ENCODE peak calls at places on chromosomes 12 and 14, in six cellular contexts. One of them, this sample, is unnamed.
A peak's percentile ranks its signal among the peaks of the same experiment; 100 is the strongest.

GRCh38 chr12:105275997-105276760 is 40.2 kb upstream of the APPL2 start:
- DNase-seq in A549: no peak
- DNase-seq in GM06990: no peak
- DNase-seq in fibroblast of lung: no peak
- DNase-seq in cardiac fibroblast: no peak
- DNase-seq in IMR-90: no peak
- DNase-seq in this sample: no peak

GRCh38 chr14:75561013-75561432 is 17.4 kb upstream of the FLVCR2 start:
- DNase-seq in A549: peak; percentile 90
- DNase-seq in GM06990: no peak
- DNase-seq in fibroblast of lung: peak; percentile 71
- DNase-seq in cardiac fibroblast: peak; percentile 84
- DNase-seq in IMR-90: peak; percentile 67
- DNase-seq in this sample: peak; percentile 21

GRCh38 chr14:68784995-68785816 is 7.7 kb downstream of the ZFP36L1 start:
- DNase-seq in A549: peak; percentile 76
- DNase-seq in GM06990: no peak
- DNase-seq in fibroblast of lung: peak; percentile 26
- DNase-seq in cardiac fibroblast: peak; percentile 85
- DNase-seq in IMR-90: peak; percentile 86
- DNase-seq in this sample: no peak

GRCh38 chr14:56482306-56482705 is 97.3 kb upstream of the TMEM260 start:
- DNase-seq in A549: peak; percentile 17
- DNase-seq in GM06990: no peak
- DNase-seq in fibroblast of lung: peak; percentile 14
- DNase-seq in cardiac fibroblast: peak; percentile 41
- DNase-seq in IMR-90: peak; percentile 9
- DNase-seq in this sample: no peak

GRCh38 chr12:96719671-96720362 is 187.2 kb upstream of the NEDD1 start:
- DNase-seq in A549: no peak
- DNase-seq in GM06990: peak; percentile 54
- DNase-seq in fibroblast of lung: peak; percentile 67
- DNase-seq in cardiac fibroblast: peak; percentile 26
- DNase-seq in IMR-90: peak; percentile 40
- DNase-seq in this sample: no peak

GRCh38 chr12:51914034-51914923 is 7.0 kb downstream of the ACVRL1 start:
- DNase-seq in A549: no peak
- DNase-seq in GM06990: no peak
- DNase-seq in fibroblast of lung: no peak
- DNase-seq in cardiac fibroblast: peak; percentile 18
- DNase-seq in IMR-90: no peak
- DNase-seq in this sample: no peak

GRCh38 chr14:77804592-77804991 is 4.7 kb downstream of the ADCK1 start:
- DNase-seq in A549: peak; percentile 19
- DNase-seq in GM06990: no peak
- DNase-seq in fibroblast of lung: no peak
- DNase-seq in cardiac fibroblast: peak; percentile 12
- DNase-seq in IMR-90: no peak
- DNase-seq in this sample: no peak

GRCh38 chr12:69732088-69732487 is 6.6 kb upstream of the RAB3IP start:
- DNase-seq in A549: no peak
- DNase-seq in GM06990: no peak
- DNase-seq in fibroblast of lung: peak; percentile 9
- DNase-seq in cardiac fibroblast: no peak
- DNase-seq in IMR-90: no peak
- DNase-seq in this sample: no peak

GRCh38 chr12:96343347-96343954 is 56.8 kb downstream of the CDK17 start:
- DNase-seq in A549: no peak
- DNase-seq in GM06990: peak; percentile 46
- DNase-seq in fibroblast of lung: no peak
- DNase-seq in cardiac fibroblast: peak; percentile 28
- DNase-seq in IMR-90: peak; percentile 22
- DNase-seq in this sample: no peak

GRCh38 chr14:61925043-61925442 is 162.8 kb downstream of the SNAPC1 start:
- DNase-seq in A549: no peak
- DNase-seq in GM06990: no peak
- DNase-seq in fibroblast of lung: peak; percentile 36
- DNase-seq in cardiac fibroblast: no peak
- DNase-seq in IMR-90: peak; percentile 29
- DNase-seq in this sample: no peak

GRCh38 chr12:29782285-29782820 is 1.4 kb downstream of the TMTC1 start:
- DNase-seq in A549: no peak
- DNase-seq in GM06990: peak; percentile 23
- DNase-seq in fibroblast of lung: peak; percentile 89
- DNase-seq in cardiac fibroblast: peak; percentile 75
- DNase-seq in IMR-90: peak; percentile 71
- DNase-seq in this sample: peak; percentile 37

GRCh38 chr12:54324617-54325441 is at the start of gene COPZ1:
- DNase-seq in A549: peak; percentile 98
- DNase-seq in GM06990: peak; percentile 90
- DNase-seq in fibroblast of lung: peak; percentile 100
- DNase-seq in cardiac fibroblast: peak; percentile 100
- DNase-seq in IMR-90: peak; percentile 100
- DNase-seq in this sample: peak; percentile 100

GRCh38 chr14:24172261-24172860 is 481 bp downstream of the REC8 start:
- DNase-seq in A549: no peak
- DNase-seq in GM06990: no peak
- DNase-seq in fibroblast of lung: no peak
- DNase-seq in cardiac fibroblast: no peak
- DNase-seq in IMR-90: no peak
- DNase-seq in this sample: no peak

GRCh38 chr12:106090586-106091411 is 48.0 kb downstream of the NUAK1 start:
- DNase-seq in A549: no peak
- DNase-seq in GM06990: no peak
- DNase-seq in fibroblast of lung: peak; percentile 75
- DNase-seq in cardiac fibroblast: peak; percentile 68
- DNase-seq in IMR-90: peak; percentile 86
- DNase-seq in this sample: peak; percentile 77

GRCh38 chr12:69649529-69649928 is 38.8 kb upstream of the LRRC10 start:
- DNase-seq in A549: no peak
- DNase-seq in GM06990: no peak
- DNase-seq in fibroblast of lung: no peak
- DNase-seq in cardiac fibroblast: peak; percentile 6
- DNase-seq in IMR-90: no peak
- DNase-seq in this sample: no peak

GRCh38 chr12:104825408-104825807 is 132.7 kb downstream of the SLC41A2 start:
- DNase-seq in A549: no peak
- DNase-seq in GM06990: no peak
- DNase-seq in fibroblast of lung: peak; percentile 18
- DNase-seq in cardiac fibroblast: peak; percentile 11
- DNase-seq in IMR-90: peak; percentile 6
- DNase-seq in this sample: no peak

GRCh38 chr12:1115471-1116242 is 124.6 kb downstream of the ERC1 start:
- DNase-seq in A549: no peak
- DNase-seq in GM06990: no peak
- DNase-seq in fibroblast of lung: peak; percentile 49
- DNase-seq in cardiac fibroblast: peak; percentile 29
- DNase-seq in IMR-90: peak; percentile 81
- DNase-seq in this sample: peak; percentile 44

GRCh38 chr12:59839514-59839913 is 243.7 kb downstream of the SLC16A7 start:
- DNase-seq in A549: no peak
- DNase-seq in GM06990: no peak
- DNase-seq in fibroblast of lung: no peak
- DNase-seq in cardiac fibroblast: peak; percentile 5
- DNase-seq in IMR-90: peak; percentile 38
- DNase-seq in this sample: no peak

GRCh38 chr12:123049398-123050250 is 69.1 kb downstream of the ARL6IP4 start:
- DNase-seq in A549: no peak
- DNase-seq in GM06990: no peak
- DNase-seq in fibroblast of lung: no peak
- DNase-seq in cardiac fibroblast: no peak
- DNase-seq in IMR-90: no peak
- DNase-seq in this sample: no peak

GRCh38 chr12:100404769-100405407 is 48.0 kb downstream of the SLC17A8 start:
- DNase-seq in A549: no peak
- DNase-seq in GM06990: peak; percentile 32
- DNase-seq in fibroblast of lung: peak; percentile 50
- DNase-seq in cardiac fibroblast: peak; percentile 55
- DNase-seq in IMR-90: peak; percentile 40
- DNase-seq in this sample: peak; percentile 1

GRCh38 chr14:64637735-64638473 is 66.3 kb upstream of the PLEKHG3 start:
- DNase-seq in A549: no peak
- DNase-seq in GM06990: no peak
- DNase-seq in fibroblast of lung: peak; percentile 42
- DNase-seq in cardiac fibroblast: peak; percentile 63
- DNase-seq in IMR-90: no peak
- DNase-seq in this sample: no peak

GRCh38 chr12:24015771-24016170 is 66.3 kb upstream of the SOX5 start:
- DNase-seq in A549: no peak
- DNase-seq in GM06990: no peak
- DNase-seq in fibroblast of lung: no peak
- DNase-seq in cardiac fibroblast: no peak
- DNase-seq in IMR-90: no peak
- DNase-seq in this sample: no peak

GRCh38 chr14:66998013-66998412 is 191.2 kb upstream of the GARIN2 start:
- DNase-seq in A549: no peak
- DNase-seq in GM06990: no peak
- DNase-seq in fibroblast of lung: no peak
- DNase-seq in cardiac fibroblast: no peak
- DNase-seq in IMR-90: no peak
- DNase-seq in this sample: no peak

GRCh38 chr12:116524964-116525379 is 34.2 kb upstream of the MAP1LC3B2 start:
- DNase-seq in A549: no peak
- DNase-seq in GM06990: no peak
- DNase-seq in fibroblast of lung: peak; percentile 77
- DNase-seq in cardiac fibroblast: peak; percentile 66
- DNase-seq in IMR-90: peak; percentile 47
- DNase-seq in this sample: no peak
- H3K4me3 ChIP-seq in A549: peak overlapping the region; percentile 26
- H3K4me3 ChIP-seq in GM06990: no peak overlapping the region
- H3K4me3 ChIP-seq in fibroblast of lung: peak overlapping the region; percentile 18
- H3K4me3 ChIP-seq in cardiac fibroblast: peak overlapping the region; percentile 3
- H3K4me3 ChIP-seq in IMR-90: no peak overlapping the region
- H3K4me3 ChIP-seq in this sample: no peak overlapping the region

DNA sequence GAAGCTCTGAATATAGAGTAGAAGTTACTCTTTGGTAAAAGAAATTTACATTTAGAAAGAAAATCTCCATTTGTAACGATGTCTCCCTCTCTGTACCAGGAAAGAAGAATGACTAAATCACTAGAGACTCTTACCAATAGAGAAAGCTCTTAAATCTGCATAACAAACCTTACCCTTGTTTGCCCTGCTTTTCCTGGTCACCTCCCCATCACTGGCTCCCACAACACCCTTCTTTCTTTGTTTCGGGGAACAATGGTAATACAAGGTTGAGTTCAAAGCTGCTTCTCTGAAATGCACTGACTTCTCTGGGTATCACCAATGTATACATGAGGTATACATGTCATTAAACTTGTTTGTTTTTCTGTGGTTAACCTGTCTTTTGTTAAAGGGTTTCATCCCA is 351.1 kb upstream of the FLRT2 start:
- DNase-seq in A549: no peak
- DNase-seq in GM06990: no peak
- DNase-seq in fibroblast of lung: no peak
- DNase-seq in cardiac fibroblast: no peak
- DNase-seq in IMR-90: no peak
- DNase-seq in this sample: no peak
- H3K4me3 ChIP-seq in A549: no peak overlapping the region
- H3K4me3 ChIP-seq in GM06990: no peak overlapping the region
- H3K4me3 ChIP-seq in fibroblast of lung: no peak overlapping the region
- H3K4me3 ChIP-seq in cardiac fibroblast: no peak overlapping the region
- H3K4me3 ChIP-seq in IMR-90: no peak overlapping the region
- H3K4me3 ChIP-seq in this sample: no peak overlapping the region

DNA sequence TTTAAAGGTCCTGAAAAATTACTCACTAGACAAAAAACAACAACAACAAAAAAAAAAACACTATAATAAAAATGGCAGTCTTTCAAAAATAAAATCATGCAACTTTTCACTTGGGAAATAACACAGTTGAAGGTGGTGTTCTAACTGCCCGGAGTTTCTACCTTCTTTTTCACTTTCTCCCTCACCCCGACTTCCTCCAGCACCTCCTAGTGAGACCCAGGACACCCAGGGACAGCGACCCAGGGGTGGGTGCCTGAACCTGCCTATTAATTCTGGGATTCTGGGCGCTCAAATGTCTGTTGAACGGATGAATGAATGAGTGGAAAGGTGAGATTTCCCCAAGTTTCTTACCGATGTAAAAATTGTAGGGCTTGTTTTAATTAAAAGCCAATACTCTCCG is 2.0 kb upstream of the FZD10 start:
- DNase-seq in A549: no peak
- DNase-seq in GM06990: no peak
- DNase-seq in fibroblast of lung: no peak
- DNase-seq in cardiac fibroblast: no peak
- DNase-seq in IMR-90: no peak
- DNase-seq in this sample: no peak
- H3K4me3 ChIP-seq in A549: no peak overlapping the region
- H3K4me3 ChIP-seq in GM06990: no peak overlapping the region
- H3K4me3 ChIP-seq in fibroblast of lung: no peak overlapping the region
- H3K4me3 ChIP-seq in cardiac fibroblast: no peak overlapping the region
- H3K4me3 ChIP-seq in IMR-90: no peak overlapping the region
- H3K4me3 ChIP-seq in this sample: no peak overlapping the region

DNA sequence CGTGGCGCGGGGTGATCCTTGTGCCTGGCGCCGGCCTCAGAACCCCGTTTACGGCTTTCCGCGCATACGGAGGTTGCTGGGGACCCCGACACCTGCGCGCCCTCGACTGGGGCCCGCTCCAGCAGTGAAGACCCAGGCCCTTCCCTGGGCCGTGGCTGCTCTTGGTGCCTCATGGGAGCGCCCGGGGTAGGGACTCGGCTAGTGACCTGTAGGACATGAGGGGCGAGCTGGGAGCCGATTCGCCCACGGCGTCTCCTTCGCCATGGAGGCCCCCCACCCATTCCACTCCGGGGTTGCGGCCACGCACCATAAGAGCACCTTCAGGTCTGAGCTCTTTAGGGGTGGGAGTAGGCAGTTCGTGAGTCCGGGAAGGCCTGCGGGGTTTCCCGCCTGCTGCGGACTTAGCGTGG is 14.2 kb upstream of the PAX9 start:
- DNase-seq in A549: no peak
- DNase-seq in GM06990: no peak
- DNase-seq in fibroblast of lung: no peak
- DNase-seq in cardiac fibroblast: no peak
- DNase-seq in IMR-90: no peak
- DNase-seq in this sample: no peak
- H3K4me3 ChIP-seq in A549: peak overlapping the region; percentile 51
- H3K4me3 ChIP-seq in GM06990: no peak overlapping the region
- H3K4me3 ChIP-seq in fibroblast of lung: peak overlapping the region; percentile 40
- H3K4me3 ChIP-seq in cardiac fibroblast: no peak overlapping the region
- H3K4me3 ChIP-seq in IMR-90: peak overlapping the region; percentile 42
- H3K4me3 ChIP-seq in this sample: peak overlapping the region; percentile 49

DNA sequence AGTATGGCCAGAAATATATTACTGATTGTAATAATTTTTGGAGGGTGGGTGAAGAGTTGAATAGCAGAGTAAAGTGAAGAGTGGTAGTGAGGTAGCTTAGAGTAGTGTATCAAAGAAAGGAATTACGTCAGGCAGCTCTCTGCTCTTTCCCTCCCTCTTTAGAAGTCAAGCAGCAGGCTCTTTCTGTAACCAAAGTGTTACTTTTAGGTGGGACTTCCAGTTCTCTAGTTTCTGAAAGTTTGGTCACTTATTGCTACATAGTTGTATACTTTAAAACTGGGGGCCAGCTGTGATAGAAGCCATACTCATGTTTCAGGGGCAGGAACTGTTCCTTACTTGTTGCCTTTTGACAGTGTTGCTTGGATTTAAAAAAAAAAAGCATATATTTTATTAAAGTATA is 30.6 kb downstream of the ATF7IP start:
- DNase-seq in A549: no peak
- DNase-seq in GM06990: peak; percentile 59
- DNase-seq in fibroblast of lung: peak; percentile 84
- DNase-seq in cardiac fibroblast: no peak
- DNase-seq in IMR-90: peak; percentile 28
- DNase-seq in this sample: no peak
- H3K4me3 ChIP-seq in A549: no peak overlapping the region
- H3K4me3 ChIP-seq in GM06990: no peak overlapping the region
- H3K4me3 ChIP-seq in fibroblast of lung: no peak overlapping the region
- H3K4me3 ChIP-seq in cardiac fibroblast: no peak overlapping the region
- H3K4me3 ChIP-seq in IMR-90: no peak overlapping the region
- H3K4me3 ChIP-seq in this sample: no peak overlapping the region